ENCODE peak calls at places on chromosomes 7 and 10, in nine cellular contexts. T is transverse colon, L is Panc1, I is GM23338, Z is spleen, K is HepG2, N is sigmoid colon, V is GM12878, R is vagina. G is an unnamed sample.

GRCh38 chr10:11165591-11166543 is 148.2 kb downstream of the CELF2 start:
- DNase-seq in Z (peak), R (no peak), L (peak), T (peak), K (no peak), V (no peak), I (peak), N (peak), G (peak)

GRCh38 chr10:11411926-11412545 is 199.4 kb downstream of the USP6NL start:
- DNase-seq in Z (no peak), T (no peak), K (no peak), R (no peak), L (no peak), N (no peak), V (no peak), I (peak), G (no peak)

GRCh38 chr7:114418117-114418516 is 3.5 kb downstream of the FOXP2 start:
- DNase-seq in R (no peak), Z (no peak), N (no peak), V (no peak), T (no peak), L (no peak), K (no peak), I (no peak), G (no peak)

GRCh38 chr7:43143918-43144589 is 31.6 kb downstream of the HECW1 start:
- DNase-seq in Z (no peak), T (no peak), N (no peak), K (no peak), R (no peak), L (no peak), I (no peak), V (no peak), G (no peak)

GRCh38 chr7:69599211-69599878 is 1.1 kb downstream of the AUTS2 start:
- DNase-seq in T (no peak), N (peak), K (no peak), L (no peak), R (no peak), I (peak), Z (peak), V (no peak), G (no peak)

GRCh38 chr7:84017653-84018052 is 176.9 kb downstream of the SEMA3A start:
- DNase-seq in R (no peak), K (no peak), N (no peak), L (no peak), T (no peak), V (no peak), I (no peak), Z (no peak), G (no peak)

GRCh38 chr10:117762819-117763172 is 220.2 kb downstream of the EMX2 start:
- DNase-seq in T (no peak), K (no peak), V (no peak), Z (no peak), R (no peak), I (no peak), N (no peak), L (no peak), G (no peak)

GRCh38 chr7:5200561-5201235 is 10.7 kb downstream of the WIPI2 start:
- DNase-seq in T (no peak), K (no peak), V (no peak), I (peak), Z (peak), L (no peak), N (no peak), R (no peak), G (no peak)

GRCh38 chr7:142248166-142249160 is 9.4 kb downstream of the PRSS58 start:
- DNase-seq in Z (no peak), K (no peak), R (no peak), L (no peak), T (no peak), V (no peak), I (peak), N (no peak), G (no peak)

GRCh38 chr7:26279405-26279804 is 12.3 kb upstream of the SNX10 start:
- DNase-seq in T (no peak), R (no peak), L (no peak), V (no peak), I (no peak), K (peak), Z (peak), N (no peak), G (no peak)

GRCh38 chr7:114364151-114364550 is 50.5 kb upstream of the FOXP2 start:
- DNase-seq in R (no peak), L (no peak), V (no peak), N (no peak), Z (no peak), I (peak), T (no peak), K (no peak), G (no peak)

GRCh38 chr7:39894904-39895303 is 55.2 kb upstream of the CDK13 start:
- DNase-seq in N (no peak), R (peak), Z (no peak), K (no peak), T (no peak), I (no peak), L (no peak), V (no peak), G (no peak)

GRCh38 chr10:44253769-44254462 is 131.0 kb downstream of the CXCL12 start:
- DNase-seq in Z (no peak), R (no peak), N (no peak), T (no peak), V (no peak), I (no peak), L (no peak), K (peak), G (peak)

GRCh38 chr7:155984028-155984607 is 171.9 kb upstream of the SHH start:
- DNase-seq in T (no peak), I (no peak), R (peak), V (no peak), Z (no peak), N (peak), L (no peak), K (no peak), G (no peak)

GRCh38 chr7:70788276-70788675 is 343.7 kb upstream of the GALNT17 start:
- DNase-seq in R (no peak), L (no peak), T (no peak), Z (no peak), V (no peak), I (peak), N (no peak), K (no peak), G (no peak)

GRCh38 chr7:44979481-44980392 is 922 bp upstream of the MYO1G start:
- DNase-seq in N (peak), T (no peak), V (no peak), R (no peak), Z (peak), I (peak), K (no peak), L (no peak), G (no peak)

GRCh38 chr7:2062648-2063047 is 170.1 kb downstream of the MAD1L1 start:
- DNase-seq in L (no peak), V (no peak), R (no peak), I (no peak), K (no peak), Z (no peak), N (no peak), T (peak), G (no peak)

GRCh38 chr7:81684513-81685262 is 85.2 kb downstream of the HGF start:
- DNase-seq in L (peak), V (peak), K (peak), T (peak), N (peak), I (no peak), Z (peak), R (no peak), G (peak)

GRCh38 chr7:105009667-105010537 is 4.1 kb upstream of the KMT2E start:
- DNase-seq in I (no peak), L (no peak), V (no peak), T (no peak), N (no peak), Z (no peak), K (no peak), R (no peak), G (no peak)

GRCh38 chr10:22630229-22631174 is 83.9 kb downstream of the PIP4K2A start:
- DNase-seq in R (no peak), K (no peak), I (no peak), V (peak), T (no peak), L (no peak), Z (no peak), N (no peak), G (no peak)

GRCh38 chr10:133456041-133456951 is 2.6 kb downstream of the SCART1 start:
- DNase-seq in T (no peak), Z (no peak), N (no peak), K (no peak), L (no peak), I (no peak), R (peak), V (no peak), G (no peak)

GRCh38 chr10:15314482-15315070 is 56.5 kb downstream of the FAM171A1 start:
- DNase-seq in V (no peak), T (no peak), I (no peak), K (no peak), Z (no peak), L (no peak), R (no peak), N (no peak), G (peak)

GRCh38 chr7:99121496-99122021 is 22.3 kb downstream of the SMURF1 start:
- DNase-seq in N (no peak), L (no peak), R (no peak), T (no peak), K (no peak), V (no peak), I (no peak), Z (no peak), G (no peak)

GRCh38 chr7:134690016-134690415 is 43.4 kb downstream of the BPGM start:
- DNase-seq in T (no peak), K (no peak), L (no peak), Z (no peak), V (no peak), I (no peak), R (no peak), N (no peak), G (no peak)

GRCh38 chr10:7866191-7866590 is 47.9 kb downstream of the TAF3 start:
- DNase-seq in T (no peak), I (no peak), N (no peak), L (no peak), V (no peak), K (no peak), Z (no peak), R (no peak), G (no peak)

GRCh38 chr7:140607441-140607989 is 33.1 kb downstream of the DENND2A start:
- DNase-seq in T (peak), Z (peak), I (no peak), V (no peak), R (no peak), L (no peak), N (peak), K (no peak), G (no peak)

GRCh38 chr10:90865400-90865799 is 6.4 kb upstream of the RPP30 start:
- DNase-seq in V (no peak), R (no peak), L (no peak), K (no peak), N (no peak), Z (no peak), T (no peak), I (peak), G (no peak)

GRCh38 chr10:102600816-102601215 is 43.5 kb upstream of the TRIM8 start:
- DNase-seq in R (no peak), V (no peak), N (peak), Z (no peak), I (no peak), K (no peak), L (no peak), T (no peak), G (no peak)

GRCh38 chr7:47681241-47681810 is 99.4 kb upstream of the TNS3 start:
- DNase-seq in V (no peak), Z (no peak), I (peak), T (no peak), K (no peak), L (no peak), N (no peak), R (no peak), G (no peak)

GRCh38 chr7:10579561-10579960 is 394.1 kb upstream of the PHF14 start:
- DNase-seq in I (no peak), T (no peak), K (no peak), L (no peak), Z (no peak), N (no peak), R (no peak), V (no peak), G (no peak)

GRCh38 chr7:33764752-33765451 is 140.4 kb upstream of the BMPER start:
- DNase-seq in L (no peak), R (no peak), Z (no peak), I (no peak), N (no peak), V (no peak), T (no peak), K (peak), G (no peak)

GRCh38 chr10:12177642-12178041 is 18.0 kb downstream of the NUDT5 start:
- DNase-seq in Z (no peak), I (no peak), K (no peak), T (no peak), V (no peak), N (no peak), R (no peak), L (no peak), G (no peak)

GRCh38 chr10:97718178-97718577 is 4.6 kb downstream of the MARVELD1 start:
- DNase-seq in L (no peak), K (no peak), R (no peak), V (no peak), Z (peak), T (no peak), N (peak), I (no peak), G (no peak)

GRCh38 chr10:17675638-17676037 is 31.7 kb downstream of the STAM start:
- DNase-seq in T (no peak), V (no peak), K (no peak), Z (no peak), I (no peak), L (no peak), N (no peak), R (no peak), G (no peak)

GRCh38 chr10:17671307-17671706 is 27.4 kb downstream of the STAM start:
- DNase-seq in V (no peak), R (no peak), Z (no peak), I (peak), T (no peak), N (no peak), K (peak), L (no peak), G (no peak)

GRCh38 chr10:17669185-17669872 is 25.4 kb downstream of the STAM start:
- DNase-seq in K (no peak), V (peak), Z (no peak), T (no peak), I (no peak), N (no peak), R (no peak), L (no peak), G (no peak)

GRCh38 chr10:17676919-17677318 is 33.0 kb downstream of the STAM start:
- DNase-seq in R (no peak), Z (no peak), N (no peak), I (no peak), K (no peak), T (no peak), L (no peak), V (no peak), G (no peak)

GRCh38 chr10:17673517-17674051 is 29.6 kb downstream of the STAM start:
- DNase-seq in T (no peak), L (peak), Z (no peak), R (no peak), V (no peak), K (peak), I (peak), N (no peak), G (no peak)
- H3K4me3 ChIP-seq in T (no peak), L (no peak), Z (no peak), R (no peak), V (no peak), K (no peak), I (no peak), N (no peak), G (no peak)

GRCh38 chr10:127195041-127195506 is 1.3 kb downstream of the INSYN2A start:
- DNase-seq in T (no peak), L (no peak), V (no peak), N (no peak), Z (no peak), R (no peak), K (no peak), I (peak), G (no peak)

GRCh38 chr10:127195571-127196226 is 692 bp downstream of the INSYN2A start:
- DNase-seq in I (peak), V (no peak), Z (no peak), T (no peak), R (no peak), N (no peak), K (no peak), L (no peak), G (no peak)

GRCh38 chr10:127196955-127197432 is 603 bp upstream of the INSYN2A start:
- DNase-seq in K (no peak), Z (no peak), I (no peak), N (no peak), V (no peak), L (no peak), R (no peak), T (no peak), G (no peak)

GRCh38 chr10:127194598-127194997 is 1.8 kb downstream of the INSYN2A start:
- DNase-seq in L (no peak), T (no peak), K (no peak), I (no peak), V (no peak), R (no peak), Z (no peak), N (no peak), G (no peak)

DNA sequence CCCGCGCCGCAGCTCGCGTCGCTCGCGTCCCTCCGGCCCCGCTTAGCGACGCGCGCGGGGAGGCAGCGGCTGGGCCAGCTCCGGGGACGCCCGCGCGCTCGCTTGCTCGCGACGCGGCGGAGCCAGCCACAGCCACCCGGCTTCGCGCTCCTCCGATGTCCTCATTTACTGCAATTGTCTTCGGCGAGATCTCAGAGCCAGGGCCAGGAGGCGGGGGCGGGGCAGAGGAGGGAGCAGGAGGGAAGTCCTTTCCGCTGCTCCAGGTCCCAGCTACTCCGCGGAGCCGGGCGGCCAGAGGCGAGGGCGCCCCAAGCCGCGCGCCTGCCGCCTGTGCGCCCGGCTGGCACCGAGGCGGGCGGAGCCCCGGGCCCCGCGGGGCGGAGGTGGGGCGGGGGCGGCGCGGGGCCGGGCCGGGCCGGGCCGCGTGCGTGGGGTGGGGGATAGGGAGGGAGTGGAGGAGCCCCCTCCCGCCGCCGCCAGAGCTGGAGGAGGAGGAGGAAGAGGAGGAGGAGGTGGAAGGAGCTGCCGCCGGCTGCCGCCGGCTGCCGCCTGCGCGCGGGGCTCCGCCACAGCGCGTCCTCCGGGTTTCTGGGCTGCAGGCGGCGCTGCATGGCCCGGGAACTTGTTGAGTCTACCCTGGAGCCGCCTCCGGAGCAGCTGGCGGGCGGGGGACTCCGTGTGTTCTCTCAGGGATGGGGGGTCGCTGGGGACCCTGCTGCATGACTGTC is at the start of gene INSYN2A:
- DNase-seq in R (no peak), N (no peak), L (no peak), V (no peak), K (no peak), T (peak), I (peak), Z (no peak), G (no peak)
- TF ChIP-seq POLR2AphosphoS5 in R (no peak), N (no peak), L (no peak), V (no peak), K (no peak), T (no peak), I (no peak), Z (no peak), G (no peak)

GRCh38 chr10:86204421-86205045 is 162.1 kb downstream of the GRID1 start:
- DNase-seq in L (no peak), N (peak), K (no peak), Z (peak), R (no peak), V (no peak), T (no peak), I (no peak), G (no peak)

GRCh38 chr10:86200269-86200668 is 166.3 kb downstream of the GRID1 start:
- DNase-seq in N (peak), I (no peak), V (no peak), T (no peak), R (no peak), L (no peak), K (no peak), Z (peak), G (no peak)

GRCh38 chr10:86203162-86203905 is 163.3 kb downstream of the GRID1 start:
- DNase-seq in I (peak), K (peak), N (peak), R (no peak), V (no peak), T (no peak), Z (peak), L (no peak), G (no peak)

GRCh38 chr10:86200867-86201266 is 165.7 kb downstream of the GRID1 start:
- DNase-seq in I (no peak), K (no peak), L (no peak), T (no peak), Z (no peak), N (no peak), R (no peak), V (no peak), G (no peak)

GRCh38 chr10:86202226-86202625 is 164.4 kb downstream of the GRID1 start:
- DNase-seq in V (no peak), L (no peak), I (no peak), R (no peak), K (no peak), T (no peak), Z (no peak), N (peak), G (no peak)
- H3K27ac ChIP-seq in V (no peak), L (no peak), I (no peak), R (no peak), K (no peak), T (no peak), Z (no peak), N (no peak), G (no peak)

DNA sequence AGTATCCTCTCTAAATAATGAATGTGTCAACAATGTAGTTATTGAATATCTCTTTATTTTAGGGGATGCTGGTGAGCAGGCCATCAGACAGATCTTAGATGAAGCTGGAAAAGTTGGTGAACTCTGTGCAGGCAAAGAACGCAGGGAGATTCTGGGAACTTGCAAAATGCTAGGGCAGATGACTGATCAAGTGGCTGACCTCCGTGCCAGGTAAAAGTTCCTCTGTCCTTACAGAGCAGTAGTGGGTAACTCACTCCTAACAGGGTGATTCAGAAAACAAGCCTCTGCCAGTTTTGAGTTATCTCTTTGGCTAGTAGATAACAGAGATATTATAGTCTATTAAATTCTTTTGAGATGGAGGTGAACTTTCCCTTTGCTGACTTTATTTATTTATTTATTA is 67.3 kb downstream of the AP3M1 start:
- DNase-seq in V (no peak), I (no peak), Z (no peak), N (no peak), K (no peak), T (no peak), R (no peak), L (no peak), G (no peak)
- H3K4me3 ChIP-seq in V (no peak), I (no peak), Z (no peak), N (no peak), K (no peak), T (no peak), R (no peak), L (no peak), G (no peak)

DNA sequence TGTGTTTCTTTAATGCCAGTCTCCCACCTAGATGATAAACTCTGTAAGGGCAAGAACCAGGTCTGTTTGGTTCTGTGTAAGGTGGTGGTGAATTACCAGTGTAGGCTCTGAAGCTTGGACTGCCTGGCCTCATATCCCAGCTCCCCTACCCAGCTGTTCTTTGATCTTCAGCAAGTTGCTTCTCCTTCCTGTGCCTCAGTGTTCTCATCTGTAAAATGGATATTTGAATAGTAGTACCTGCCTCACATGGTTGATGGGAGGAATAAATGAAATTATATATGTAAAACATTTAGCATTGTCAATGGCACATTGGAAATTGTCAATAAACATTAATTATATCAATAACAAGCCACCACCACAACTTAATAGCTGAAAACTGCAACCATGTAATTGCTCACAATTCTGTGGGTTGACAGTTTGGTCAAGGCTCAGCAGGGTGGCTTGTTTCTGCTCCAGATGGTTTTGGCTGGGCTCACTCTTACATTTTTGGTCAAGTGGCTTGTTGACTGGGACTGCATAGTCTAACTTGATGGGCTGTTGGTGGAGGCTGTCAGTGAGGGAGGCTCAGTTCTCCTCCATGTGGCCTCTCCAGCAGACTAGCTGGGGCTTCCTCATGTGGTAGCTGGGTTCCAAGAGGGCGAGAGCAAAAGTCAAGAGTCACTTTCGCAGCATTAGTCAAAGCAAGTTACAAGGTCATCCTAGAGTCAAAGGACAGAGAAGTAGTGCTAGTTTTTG is 84.5 kb upstream of the DUSP5 start:
- DNase-seq in K (no peak), L (no peak), I (no peak), R (no peak), N (no peak), Z (no peak), V (no peak), T (no peak), G (no peak)
- TF ChIP-seq POLR2AphosphoS5 in K (no peak), L (no peak), I (no peak), R (no peak), N (no peak), Z (no peak), V (no peak), T (no peak), G (no peak)

GRCh38 chr7:150971242-150972048 is 6.7 kb downstream of the KCNH2 start:
- DNase-seq in K (no peak), I (no peak), T (no peak), V (no peak), N (no peak), L (no peak), R (no peak), Z (no peak), G (no peak)
- H3K27ac ChIP-seq in K (no peak), I (no peak), T (peak), V (no peak), N (peak), L (no peak), R (no peak), Z (peak), G (peak)